ENCODE peak calls at places on chromosomes 12 and 14, in six cellular contexts. O, R, N, Q, T and X are unnamed samples.

GRCh38 chr12:132143328-132144071 is 619 bp downstream of the DDX51 start:
- DNase-seq in T (no peak), O (no peak), Q (peak), R (no peak), N (peak), X (no peak)

GRCh38 chr12:28645891-28646290 is 455.6 kb downstream of the CCDC91 start:
- DNase-seq in R (no peak), O (no peak), N (no peak), Q (no peak), T (no peak), X (no peak)

GRCh38 chr14:96086032-96086431 is 46.9 kb downstream of the C14orf132 start:
- DNase-seq in N (no peak), T (no peak), R (no peak), O (no peak), Q (no peak), X (no peak)

GRCh38 chr12:29427964-29428363 is 47.0 kb upstream of the ERGIC2 start:
- DNase-seq in Q (no peak), T (peak), N (no peak), R (no peak), O (no peak), X (no peak)

GRCh38 chr12:105480162-105480561 is 149.7 kb downstream of the C12orf75 start:
- DNase-seq in T (peak), N (no peak), Q (no peak), O (no peak), R (no peak), X (no peak)

GRCh38 chr12:94898388-94898787 is 105.1 kb downstream of the NDUFA12 start:
- DNase-seq in T (no peak), Q (no peak), O (no peak), N (no peak), R (no peak), X (no peak)

GRCh38 chr12:98440165-98440581 is 75.2 kb upstream of the TMPO start:
- DNase-seq in N (no peak), R (no peak), O (no peak), T (peak), Q (no peak), X (no peak)

GRCh38 chr12:41981758-41982157 is 162.9 kb downstream of the GXYLT1 start:
- DNase-seq in N (no peak), T (no peak), R (no peak), Q (no peak), O (no peak), X (no peak)

GRCh38 chr14:72600551-72601330 is 293.2 kb downstream of the DPF3 start:
- DNase-seq in T (no peak), R (no peak), N (no peak), O (no peak), Q (no peak), X (no peak)

GRCh38 chr14:77088645-77089044 is 9.4 kb upstream of the CIPC start:
- DNase-seq in R (no peak), N (no peak), O (no peak), T (no peak), Q (no peak), X (no peak)

GRCh38 chr12:15886372-15887042 is 4.3 kb downstream of the STRAP start:
- DNase-seq in Q (no peak), O (no peak), N (no peak), T (no peak), R (no peak), X (no peak)

GRCh38 chr12:5085896-5086295 is 42.2 kb downstream of the KCNA5 start:
- DNase-seq in N (no peak), Q (no peak), R (no peak), O (no peak), T (no peak), X (no peak)